ENCODE peak calls at places on chromosome 3, in nine cellular contexts. B is fibroblast of mammary gland; L is osteocyte; W is activated T-cell treated with anti-CD3 and anti-CD28 coated beads, Interleukin-2, amount 50 U/mL, for 1 hour; Y is RWPE2; U is glomerular endothelial cell; D is stimulated activated CD8-positive, alpha-beta memory T cell treated with anti-CD3 and anti-CD28 coated beads, Interleukin-4, amount 100 ng/mL, for 1 hour; E is tibial nerve; T is HTR-8/SVneo. N is an unnamed sample.

GRCh38 chr3:71371282-71371681 is 212.2 kb downstream of the FOXP1 start:
- DNase-seq in B (no peak), L (no peak), W (no peak), Y (no peak), U (no peak), D (no peak), E (no peak), T (no peak), N (no peak)

GRCh38 chr3:188077160-188077812 is 76.7 kb upstream of the LPP start:
- DNase-seq in B (peak), L (no peak), W (no peak), Y (no peak), U (no peak), D (no peak), E (peak), T (no peak), N (no peak)

GRCh38 chr3:72065236-72065635 is 280.3 kb upstream of the PROK2 start:
- DNase-seq in B (no peak), L (no peak), W (no peak), Y (no peak), U (no peak), D (no peak), E (no peak), T (no peak), N (no peak)

GRCh38 chr3:171770689-171771620 is 39.3 kb downstream of the PLD1 start:
- DNase-seq in B (peak), L (no peak), W (no peak), Y (no peak), U (no peak), D (no peak), E (no peak), T (peak), N (no peak)

GRCh38 chr3:30662836-30663235 is 56.4 kb downstream of the TGFBR2 start:
- DNase-seq in B (no peak), L (no peak), W (no peak), Y (no peak), U (no peak), D (no peak), E (no peak), T (no peak), N (no peak)

GRCh38 chr3:70871909-70872656 is 559.6 kb upstream of the MDFIC2 start:
- DNase-seq in B (peak), L (no peak), W (no peak), Y (no peak), U (no peak), D (no peak), E (no peak), T (peak), N (no peak)

GRCh38 chr3:131701153-131701791 is 198.5 kb upstream of the MRPL3 start:
- DNase-seq in B (peak), L (no peak), W (no peak), Y (no peak), U (no peak), D (no peak), E (no peak), T (no peak), N (no peak)

GRCh38 chr3:185630182-185630622 is 44.1 kb downstream of the SENP2 start:
- DNase-seq in B (peak), L (peak), W (no peak), Y (no peak), U (peak), D (no peak), E (peak), T (no peak), N (no peak)

GRCh38 chr3:70982700-70983140 is 600.8 kb downstream of the FOXP1 start:
- DNase-seq in B (peak), L (no peak), W (peak), Y (no peak), U (peak), D (no peak), E (peak), T (peak), N (no peak)

GRCh38 chr3:64539451-64540196 is 148.2 kb downstream of the ADAMTS9 start:
- DNase-seq in B (peak), L (no peak), W (no peak), Y (no peak), U (peak), D (no peak), E (no peak), T (no peak), N (no peak)

GRCh38 chr3:186193534-186194450 is 84.9 kb upstream of the ETV5 start:
- DNase-seq in B (no peak), L (no peak), W (no peak), Y (no peak), U (no peak), D (no peak), E (no peak), T (no peak), N (no peak)

GRCh38 chr3:159762238-159762637 is 226.4 kb upstream of the IL12A start:
- DNase-seq in B (no peak), L (no peak), W (no peak), Y (no peak), U (no peak), D (no peak), E (no peak), T (peak), N (no peak)